ENCODE peak calls at places on chromosome 10, in five cellular contexts. S, V, C, U and D are unnamed samples.

GRCh38 chr10:124240721-124241350 is 147.4 kb upstream of the CHST15 start:
- DNase-seq in S (no peak), V (no peak), C (no peak), U (peak), D (no peak)

GRCh38 chr10:27252267-27253000 is 11.8 kb upstream of the ACBD5 start:
- DNase-seq in S (peak), V (peak), C (peak), U (peak), D (peak)

GRCh38 chr10:454860-455259 is 234.6 kb downstream of the DIP2C start:
- DNase-seq in S (no peak), V (peak), C (peak), U (peak), D (no peak)

GRCh38 chr10:130905921-130906320 is 405.6 kb downstream of the TCERG1L start:
- DNase-seq in S (no peak), V (no peak), C (no peak), U (no peak), D (no peak)

GRCh38 chr10:11562888-11563287 is 48.6 kb downstream of the USP6NL start:
- DNase-seq in S (no peak), V (no peak), C (no peak), U (no peak), D (no peak)

GRCh38 chr10:69397972-69398371 is 18.7 kb downstream of the TACR2 start:
- DNase-seq in S (no peak), V (no peak), C (no peak), U (no peak), D (no peak)

GRCh38 chr10:77582710-77583115 is 54.9 kb downstream of the KCNMA1 start:
- DNase-seq in S (no peak), V (no peak), C (peak), U (peak), D (no peak)

GRCh38 chr10:125161570-125162139 is 1.3 kb upstream of the CTBP2 start:
- DNase-seq in S (no peak), V (no peak), C (no peak), U (peak), D (no peak)

GRCh38 chr10:92657024-92657423 is 32.7 kb upstream of the HHEX start:
- DNase-seq in S (no peak), V (no peak), C (no peak), U (no peak), D (no peak)

GRCh38 chr10:14653271-14654161 is 121.2 kb downstream of the FAM107B start:
- DNase-seq in S (peak), V (no peak), C (peak), U (peak), D (no peak)

GRCh38 chr10:59181668-59182067 is 5.2 kb downstream of the PHYHIPL start:
- DNase-seq in S (peak), V (no peak), C (peak), U (peak), D (peak)

GRCh38 chr10:21205328-21205727 is 308.2 kb upstream of the NEBL start:
- DNase-seq in S (no peak), V (no peak), C (no peak), U (no peak), D (no peak)

GRCh38 chr10:107686095-107686494 is 521.6 kb upstream of the SORCS1 start:
- DNase-seq in S (no peak), V (no peak), C (no peak), U (no peak), D (no peak)

GRCh38 chr10:91756286-91756685 is 41.9 kb upstream of the TNKS2 start:
- DNase-seq in S (no peak), V (no peak), C (peak), U (no peak), D (no peak)

GRCh38 chr10:128793726-128794655 is 667.8 kb upstream of the MKI67 start:
- DNase-seq in S (no peak), V (no peak), C (no peak), U (no peak), D (no peak)

GRCh38 chr10:114458955-114459354 is 54.7 kb upstream of the AFAP1L2 start:
- DNase-seq in S (peak), V (peak), C (peak), U (peak), D (no peak)

GRCh38 chr10:60521974-60522405 is 132.3 kb upstream of the ANK3 start:
- DNase-seq in S (no peak), V (no peak), C (peak), U (peak), D (no peak)

GRCh38 chr10:125028291-125028867 is 86.5 kb downstream of the ZRANB1 start:
- DNase-seq in S (no peak), V (no peak), C (peak), U (no peak), D (no peak)

GRCh38 chr10:3028444-3028843 is 38.9 kb upstream of the PFKP start:
- DNase-seq in S (no peak), V (no peak), C (no peak), U (no peak), D (no peak)

GRCh38 chr10:74078037-74078436 is 72.6 kb downstream of the AP3M1 start:
- DNase-seq in S (no peak), V (no peak), C (peak), U (no peak), D (no peak)

GRCh38 chr10:13984647-13985155 is 346.0 kb downstream of the FRMD4A start:
- DNase-seq in S (no peak), V (no peak), C (peak), U (no peak), D (no peak)

GRCh38 chr10:31599626-31600504 is 280.8 kb downstream of the ZEB1 start:
- DNase-seq in S (no peak), V (no peak), C (no peak), U (no peak), D (no peak)

GRCh38 chr10:25436431-25436830 is 261.6 kb downstream of the GPR158 start:
- DNase-seq in S (no peak), V (no peak), C (peak), U (no peak), D (no peak)

GRCh38 chr10:1209355-1209979 is 153.3 kb downstream of the WDR37 start:
- DNase-seq in S (no peak), V (no peak), C (no peak), U (no peak), D (no peak)

GRCh38 chr10:34607894-34608293 is 207.2 kb downstream of the PARD3 start:
- DNase-seq in S (no peak), V (no peak), C (peak), U (no peak), D (no peak)

GRCh38 chr10:7890802-7891201 is 72.5 kb downstream of the TAF3 start:
- DNase-seq in S (no peak), V (no peak), C (no peak), U (no peak), D (no peak)

GRCh38 chr10:98074315-98074911 is 44.0 kb upstream of the CRTAC1 start:
- DNase-seq in S (peak), V (no peak), C (peak), U (no peak), D (no peak)

GRCh38 chr10:96626795-96627194 is 40.0 kb upstream of the TM9SF3 start:
- DNase-seq in S (no peak), V (no peak), C (no peak), U (no peak), D (no peak)

GRCh38 chr10:110802090-110802489 is 69.6 kb upstream of the PDCD4 start:
- DNase-seq in S (no peak), V (no peak), C (peak), U (no peak), D (no peak)

GRCh38 chr10:19971343-19971742 is 155.1 kb downstream of the PLXDC2 start:
- DNase-seq in S (no peak), V (no peak), C (no peak), U (no peak), D (no peak)

GRCh38 chr10:8041284-8042031 is 13.0 kb upstream of the GATA3 start:
- DNase-seq in S (no peak), V (no peak), C (no peak), U (no peak), D (no peak)

GRCh38 chr10:132697568-132698200 is 88.3 kb downstream of the NKX6-2 start:
- DNase-seq in S (no peak), V (peak), C (peak), U (no peak), D (no peak)

GRCh38 chr10:42984761-42985325 is 92.0 kb upstream of the RET start:
- DNase-seq in S (no peak), V (no peak), C (no peak), U (no peak), D (no peak)

GRCh38 chr10:104300736-104301292 is 31.8 kb downstream of the GSTO2 start:
- DNase-seq in S (no peak), V (peak), C (peak), U (no peak), D (peak)

GRCh38 chr10:72261323-72262018 is 12.3 kb upstream of the DDIT4 start:
- DNase-seq in S (no peak), V (no peak), C (no peak), U (no peak), D (no peak)

GRCh38 chr10:114301177-114301576 is 62.1 kb downstream of the VWA2 start:
- DNase-seq in S (peak), V (no peak), C (no peak), U (no peak), D (no peak)

GRCh38 chr10:70816220-70816894 is 609 bp downstream of the SGPL1 start:
- DNase-seq in S (peak), V (peak), C (peak), U (peak), D (no peak)

GRCh38 chr10:4137299-4137698 is 352.3 kb upstream of the KLF6 start:
- DNase-seq in S (no peak), V (no peak), C (no peak), U (no peak), D (no peak)